ENCODE peak calls at places on chromosomes 13 and 19, in four cellular contexts. One of them, this sample, is unnamed.

GRCh38 chr13:93116809-93117208 is 109.8 kb upstream of the GPC6 start:
- DNase-seq in K562: no peak
- DNase-seq in HepG2: peak
- DNase-seq in WTC11: no peak
- DNase-seq in this sample: no peak

GRCh38 chr13:32228330-32229041 is 86.7 kb downstream of the ZAR1L start:
- DNase-seq in K562: no peak
- DNase-seq in HepG2: no peak
- DNase-seq in WTC11: no peak
- DNase-seq in this sample: no peak

GRCh38 chr13:73998631-73999030 is 135.6 kb downstream of the KLF12 start:
- DNase-seq in K562: no peak
- DNase-seq in HepG2: no peak
- DNase-seq in WTC11: no peak
- DNase-seq in this sample: no peak

GRCh38 chr19:11345122-11345752 is 831 bp downstream of the TMEM205 start:
- DNase-seq in K562: no peak
- DNase-seq in HepG2: no peak
- DNase-seq in WTC11: no peak
- DNase-seq in this sample: no peak

GRCh38 chr19:53903055-53903680 is 5.9 kb upstream of the CACNG7 start:
- DNase-seq in K562: peak
- DNase-seq in HepG2: peak
- DNase-seq in WTC11: peak
- DNase-seq in this sample: no peak

GRCh38 chr19:45922281-45922680 is 7.7 kb upstream of the NANOS2 start:
- DNase-seq in K562: peak
- DNase-seq in HepG2: peak
- DNase-seq in WTC11: peak
- DNase-seq in this sample: no peak

GRCh38 chr19:32339988-32340874 is 5.2 kb upstream of the ZNF507 start:
- DNase-seq in K562: peak
- DNase-seq in HepG2: peak
- DNase-seq in WTC11: peak
- DNase-seq in this sample: no peak

GRCh38 chr19:51689751-51690358 is 3.3 kb upstream of the SPACA6 start:
- DNase-seq in K562: peak
- DNase-seq in HepG2: no peak
- DNase-seq in WTC11: peak
- DNase-seq in this sample: no peak

GRCh38 chr19:30877591-30878230 is 471.5 kb downstream of the TSHZ3 start:
- DNase-seq in K562: no peak
- DNase-seq in HepG2: no peak
- DNase-seq in WTC11: no peak
- DNase-seq in this sample: no peak

GRCh38 chr19:44618640-44619357 is 5.4 kb downstream of the IGSF23 start:
- DNase-seq in K562: no peak
- DNase-seq in HepG2: no peak
- DNase-seq in WTC11: no peak
- DNase-seq in this sample: no peak

GRCh38 chr13:100561599-100562204 is 26.9 kb downstream of the GGACT start:
- DNase-seq in K562: no peak
- DNase-seq in HepG2: peak
- DNase-seq in WTC11: no peak
- DNase-seq in this sample: no peak

GRCh38 chr13:100566543-100566942 is 22.0 kb downstream of the GGACT start:
- DNase-seq in K562: no peak
- DNase-seq in HepG2: no peak
- DNase-seq in WTC11: no peak
- DNase-seq in this sample: no peak

GRCh38 chr13:100564444-100565223 is 24.0 kb downstream of the GGACT start:
- DNase-seq in K562: no peak
- DNase-seq in HepG2: peak
- DNase-seq in WTC11: no peak
- DNase-seq in this sample: no peak

GRCh38 chr13:100563779-100564178 is 24.8 kb downstream of the GGACT start:
- DNase-seq in K562: no peak
- DNase-seq in HepG2: no peak
- DNase-seq in WTC11: no peak
- DNase-seq in this sample: no peak

GRCh38 chr13:100565291-100565690 is 23.3 kb downstream of the GGACT start:
- DNase-seq in K562: no peak
- DNase-seq in HepG2: peak
- DNase-seq in WTC11: no peak
- DNase-seq in this sample: no peak
- TF ChIP-seq NR2C2 in K562: no peak
- TF ChIP-seq NR2C2 in HepG2: no peak
- TF ChIP-seq NR2C2 in WTC11: no peak
- TF ChIP-seq NR2C2 in this sample: no peak

DNA sequence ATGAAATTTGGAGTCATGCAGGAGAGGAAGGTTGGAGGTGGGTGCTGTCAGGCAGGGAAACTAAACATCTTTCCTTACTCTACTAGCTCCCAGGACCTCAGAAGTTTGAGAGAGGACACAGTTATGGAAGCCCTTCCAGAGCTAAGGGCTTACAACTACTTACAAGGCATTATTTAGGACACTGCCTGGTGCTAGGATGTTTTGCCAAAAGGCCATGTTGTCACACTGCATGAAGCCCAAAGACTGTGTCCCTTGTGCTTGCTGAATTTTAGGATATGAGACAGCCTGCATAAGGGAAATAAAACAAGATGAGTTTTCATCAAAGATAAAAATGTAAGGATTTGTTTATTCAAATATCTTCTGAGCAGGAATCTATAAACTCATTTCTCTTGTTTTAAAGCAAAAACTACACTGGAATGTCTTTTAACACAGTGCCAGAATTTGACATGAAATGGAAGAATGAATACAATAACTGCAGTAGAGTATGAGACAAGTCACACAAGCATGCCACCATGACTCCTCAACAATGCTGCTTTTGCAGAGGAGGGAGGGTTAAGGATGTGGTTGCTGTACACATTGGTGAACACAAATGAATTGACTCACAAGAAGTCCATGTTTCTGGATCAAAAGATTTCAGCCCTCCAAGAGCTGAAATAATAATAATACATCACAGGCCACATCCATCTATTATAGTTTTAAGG is 258.4 kb downstream of the SPRY2 start:
- DNase-seq in K562: no peak
- DNase-seq in HepG2: no peak
- DNase-seq in WTC11: no peak
- DNase-seq in this sample: no peak
- TF ChIP-seq NR2C2 in K562: no peak
- TF ChIP-seq NR2C2 in HepG2: no peak
- TF ChIP-seq NR2C2 in WTC11: no peak
- TF ChIP-seq NR2C2 in this sample: no peak

GRCh38 chr13:48154671-48155070 is 59.8 kb upstream of the MED4 start:
- DNase-seq in K562: no peak
- DNase-seq in HepG2: peak
- DNase-seq in WTC11: no peak
- DNase-seq in this sample: no peak

GRCh38 chr13:48158290-48158689 is 63.4 kb upstream of the MED4 start:
- DNase-seq in K562: no peak
- DNase-seq in HepG2: no peak
- DNase-seq in WTC11: no peak
- DNase-seq in this sample: peak

GRCh38 chr13:48153186-48153585 is 58.3 kb upstream of the MED4 start:
- DNase-seq in K562: no peak
- DNase-seq in HepG2: no peak
- DNase-seq in WTC11: no peak
- DNase-seq in this sample: no peak

GRCh38 chr13:48156466-48156865 is 61.6 kb upstream of the MED4 start:
- DNase-seq in K562: peak
- DNase-seq in HepG2: no peak
- DNase-seq in WTC11: peak
- DNase-seq in this sample: no peak

GRCh38 chr13:48155850-48156249 is 60.9 kb upstream of the MED4 start:
- DNase-seq in K562: no peak
- DNase-seq in HepG2: no peak
- DNase-seq in WTC11: no peak
- DNase-seq in this sample: peak
- TF ChIP-seq NR2C2 in K562: no peak
- TF ChIP-seq NR2C2 in HepG2: no peak
- TF ChIP-seq NR2C2 in WTC11: no peak
- TF ChIP-seq NR2C2 in this sample: no peak

GRCh38 chr13:110443633-110444225 is 117.8 kb downstream of the RAB20 start:
- DNase-seq in K562: no peak
- DNase-seq in HepG2: no peak
- DNase-seq in WTC11: no peak
- DNase-seq in this sample: no peak
- TF ChIP-seq NR2C2 in K562: no peak
- TF ChIP-seq NR2C2 in HepG2: no peak
- TF ChIP-seq NR2C2 in WTC11: no peak
- TF ChIP-seq NR2C2 in this sample: no peak

GRCh38 chr19:5586300-5587070 is 18.7 kb upstream of the TINCR start:
- DNase-seq in K562: no peak
- DNase-seq in HepG2: no peak
- DNase-seq in WTC11: no peak
- DNase-seq in this sample: no peak
- TF ChIP-seq NR2C2 in K562: no peak
- TF ChIP-seq NR2C2 in HepG2: no peak
- TF ChIP-seq NR2C2 in WTC11: no peak
- TF ChIP-seq NR2C2 in this sample: no peak

GRCh38 chr19:56026769-56027168 is 40.2 kb downstream of the NLRP5 start:
- DNase-seq in K562: no peak
- DNase-seq in HepG2: no peak
- DNase-seq in WTC11: no peak
- DNase-seq in this sample: no peak
- TF ChIP-seq NR2C2 in K562: no peak
- TF ChIP-seq NR2C2 in HepG2: no peak
- TF ChIP-seq NR2C2 in WTC11: no peak
- TF ChIP-seq NR2C2 in this sample: no peak

GRCh38 chr19:21607453-21607852 is 102.1 kb downstream of the ZNF429 start:
- DNase-seq in K562: no peak
- DNase-seq in HepG2: no peak
- DNase-seq in WTC11: no peak
- DNase-seq in this sample: no peak

GRCh38 chr19:21603431-21604153 is 98.2 kb downstream of the ZNF429 start:
- DNase-seq in K562: no peak
- DNase-seq in HepG2: no peak
- DNase-seq in WTC11: no peak
- DNase-seq in this sample: no peak

GRCh38 chr19:21602105-21602658 is 96.8 kb downstream of the ZNF429 start:
- DNase-seq in K562: no peak
- DNase-seq in HepG2: no peak
- DNase-seq in WTC11: no peak
- DNase-seq in this sample: no peak

GRCh38 chr19:21604941-21605548 is 99.6 kb downstream of the ZNF429 start:
- DNase-seq in K562: no peak
- DNase-seq in HepG2: no peak
- DNase-seq in WTC11: no peak
- DNase-seq in this sample: no peak

DNA sequence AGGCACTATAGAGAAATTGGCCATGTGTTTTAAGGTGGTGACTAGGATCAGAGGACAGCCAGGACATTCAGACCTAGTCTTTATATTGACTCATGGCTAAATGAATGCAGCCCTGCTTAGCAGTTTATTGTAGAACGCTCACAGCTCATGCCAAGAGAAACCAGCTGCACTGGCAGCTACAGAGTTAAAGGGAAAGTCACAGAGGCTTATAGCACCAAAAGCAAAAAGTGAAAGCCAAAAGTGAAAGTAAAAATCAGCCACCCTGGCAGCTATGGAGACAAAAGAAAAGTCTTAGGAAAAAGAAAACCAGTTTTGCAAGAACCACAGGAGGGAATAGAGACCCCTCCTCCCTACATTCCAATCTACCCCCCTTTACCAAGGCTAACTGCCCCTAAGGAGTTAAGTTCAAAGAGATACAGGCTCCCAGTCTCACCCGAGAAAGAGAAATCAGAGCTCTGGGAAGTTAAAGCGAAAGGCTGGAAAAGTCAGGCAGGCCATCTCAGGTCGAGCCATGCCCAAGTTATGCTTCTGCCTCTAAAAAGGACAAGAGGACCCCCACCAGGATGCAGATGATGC is 99.0 kb downstream of the ZNF429 start:
- DNase-seq in K562: no peak
- DNase-seq in HepG2: no peak
- DNase-seq in WTC11: no peak
- DNase-seq in this sample: no peak
- TF ChIP-seq NR2C2 in K562: no peak
- TF ChIP-seq NR2C2 in HepG2: no peak
- TF ChIP-seq NR2C2 in WTC11: no peak
- TF ChIP-seq NR2C2 in this sample: no peak

GRCh38 chr19:42130254-42130573 is 2.0 kb downstream of the POU2F2 start:
- DNase-seq in K562: no peak
- DNase-seq in HepG2: no peak
- DNase-seq in WTC11: no peak
- DNase-seq in this sample: peak
- TF ChIP-seq NR2C2 in K562: no peak
- TF ChIP-seq NR2C2 in HepG2: no peak
- TF ChIP-seq NR2C2 in WTC11: no peak
- TF ChIP-seq NR2C2 in this sample: peak

GRCh38 chr13:19587635-19588300 is 26.4 kb upstream of the TPTE2 start:
- DNase-seq in K562: peak
- DNase-seq in HepG2: peak
- DNase-seq in WTC11: no peak
- DNase-seq in this sample: no peak
- TF ChIP-seq NR2C2 in K562: no peak
- TF ChIP-seq NR2C2 in HepG2: no peak
- TF ChIP-seq NR2C2 in WTC11: no peak
- TF ChIP-seq NR2C2 in this sample: no peak